ENCODE peak calls at places on chromosomes 11 and 22, in five cellular contexts. O, R, N, D and U are unnamed samples.

GRCh38 chr11:70716986-70717775 is 318.9 kb downstream of the CTTN start:
- DNase-seq in N (no peak), R (no peak), O (no peak), D (no peak), U (no peak)

GRCh38 chr11:94895451-94895850 is 77.9 kb downstream of the CWC15 start:
- DNase-seq in R (no peak), O (peak; percentile 94), N (no peak), D (no peak), U (peak; percentile 65)

GRCh38 chr11:26930518-26931247 is 63.2 kb upstream of the FIBIN start:
- DNase-seq in R (no peak), O (peak; percentile 94), N (no peak), D (no peak), U (no peak)

GRCh38 chr11:125464266-125464662 is 31.8 kb downstream of the FEZ1 start:
- DNase-seq in N (no peak), O (peak; percentile 41), D (no peak), R (peak; percentile 47), U (peak; percentile 58)

GRCh38 chr11:69367211-69367964 is 73.4 kb downstream of the MYEOV start:
- DNase-seq in R (no peak), D (no peak), N (no peak), O (no peak), U (no peak)

GRCh38 chr22:18955696-18956095 is 19.6 kb upstream of the PRODH start:
- DNase-seq in D (no peak), R (no peak), O (no peak), N (no peak), U (no peak)

GRCh38 chr22:43007519-43008102 is 7.3 kb downstream of the PACSIN2 start:
- DNase-seq in R (no peak), O (peak; percentile 72), D (peak; percentile 33), N (no peak), U (peak; percentile 66)

GRCh38 chr22:24883426-24883825 is 63.1 kb downstream of the LHFPL7 start:
- DNase-seq in D (no peak), O (no peak), N (no peak), R (no peak), U (no peak)

GRCh38 chr22:48872271-48873260 is 955.1 kb downstream of the BRD1 start:
- DNase-seq in R (no peak), O (no peak), D (no peak), N (no peak), U (no peak)

GRCh38 chr11:62394825-62395538 is 23.9 kb upstream of the SCGB1A1 start:
- DNase-seq in R (peak; percentile 53), D (peak; percentile 85), O (peak; percentile 84), N (peak; percentile 83), U (peak; percentile 71)

GRCh38 chr22:38129021-38129420 is 18.5 kb upstream of the BAIAP2L2 start:
- DNase-seq in N (no peak), O (no peak), D (no peak), R (no peak), U (no peak)

GRCh38 chr11:102111011-102111786 is 952 bp downstream of the YAP1 start:
- DNase-seq in N (peak; percentile 47), D (peak; percentile 33), O (peak; percentile 84), R (no peak), U (peak; percentile 79)

GRCh38 chr11:114157476-114158050 is 98.1 kb downstream of the ZBTB16 start:
- DNase-seq in D (no peak), R (no peak), O (no peak), N (no peak), U (no peak)

GRCh38 chr22:36425977-36426523 is 38.3 kb upstream of the MYH9 start:
- DNase-seq in O (peak; percentile 42), D (peak; percentile 85), N (no peak), R (no peak), U (no peak)

GRCh38 chr11:10144954-10145353 is 149.1 kb downstream of the SBF2 start:
- DNase-seq in O (no peak), R (no peak), D (no peak), N (no peak), U (no peak)

GRCh38 chr11:118763038-118763437 is 27.9 kb downstream of the DDX6 start:
- DNase-seq in N (no peak), D (no peak), R (no peak), O (no peak), U (no peak)

GRCh38 chr11:57071829-57072228 is 83.1 kb downstream of the OR5AK2 start:
- DNase-seq in O (peak; percentile 61), D (no peak), R (no peak), N (no peak), U (peak; percentile 14)

GRCh38 chr11:34395916-34396555 is 38.2 kb upstream of the ABTB2 start:
- DNase-seq in D (peak; percentile 45), N (no peak), R (no peak), O (peak; percentile 64), U (peak; percentile 24)

GRCh38 chr11:3109921-3110706 is 52.9 kb upstream of the CARS1 start:
- DNase-seq in N (peak; percentile 74), R (no peak), O (peak; percentile 30), D (peak; percentile 63), U (peak; percentile 30)

GRCh38 chr11:47396049-47396320 is 12.4 kb upstream of the SLC39A13 start:
- DNase-seq in N (no peak), O (no peak), D (no peak), R (no peak), U (no peak)

GRCh38 chr11:67054851-67055523 is 1.7 kb upstream of the RHOD start:
- DNase-seq in D (peak; percentile 83), O (peak; percentile 89), N (peak; percentile 60), R (peak; percentile 90), U (peak; percentile 81)

GRCh38 chr11:32121012-32121411 is 30.1 kb downstream of the RCN1 start:
- DNase-seq in D (no peak), R (no peak), N (no peak), O (no peak), U (no peak)

GRCh38 chr11:57479925-57480324 is 19.6 kb downstream of the RTN4RL2 start:
- DNase-seq in O (no peak), D (peak; percentile 39), R (no peak), N (no peak), U (no peak)

GRCh38 chr11:115360186-115360824 is 143.9 kb downstream of the CADM1 start:
- DNase-seq in D (no peak), O (no peak), R (no peak), N (no peak), U (no peak)